ENCODE peak calls at places on chromosomes 11 and 22, in five cellular contexts. T, E, C, X and G are unnamed samples.

GRCh38 chr11:59174664-59175033 is 2.7 kb downstream of the DTX4 start:
- DNase-seq in T (no peak), E (no peak), C (peak), X (no peak), G (no peak)

GRCh38 chr11:70470127-70470526 is 71.8 kb downstream of the CTTN start:
- DNase-seq in T (peak), E (no peak), C (no peak), X (no peak), G (no peak)

GRCh38 chr11:74926304-74927030 is 22.4 kb downstream of the XRRA1 start:
- DNase-seq in T (peak), E (no peak), C (no peak), X (no peak), G (no peak)

GRCh38 chr22:37249946-37250345 is 5.9 kb upstream of the RAC2 start:
- DNase-seq in T (no peak), E (no peak), C (no peak), X (no peak), G (no peak)

GRCh38 chr22:30459206-30460052 is 12.4 kb downstream of the SEC14L3 start:
- DNase-seq in T (peak), E (no peak), C (no peak), X (no peak), G (peak)

GRCh38 chr11:82775736-82776346 is 42.2 kb upstream of the FAM181B start:
- DNase-seq in T (peak), E (peak), C (peak), X (no peak), G (peak)

GRCh38 chr22:47759909-47760308 is 997.5 kb downstream of the TBC1D22A start:
- DNase-seq in T (no peak), E (no peak), C (no peak), X (no peak), G (no peak)

GRCh38 chr11:20162824-20163777 is 2.8 kb upstream of the DBX1 start:
- DNase-seq in T (peak), E (no peak), C (no peak), X (no peak), G (peak)

GRCh38 chr11:88383446-88383845 is 45.9 kb upstream of the CTSC start:
- DNase-seq in T (no peak), E (no peak), C (no peak), X (no peak), G (no peak)

GRCh38 chr11:88384004-88384677 is 46.6 kb upstream of the CTSC start:
- DNase-seq in T (peak), E (no peak), C (no peak), X (no peak), G (no peak)

GRCh38 chr11:88390254-88390653 is 52.7 kb upstream of the CTSC start:
- DNase-seq in T (no peak), E (no peak), C (no peak), X (no peak), G (no peak)

GRCh38 chr11:88384678-88385015 is 47.1 kb upstream of the CTSC start:
- DNase-seq in T (peak), E (no peak), C (no peak), X (no peak), G (no peak)
- TF ChIP-seq CTCF in T (no peak), E (no peak), C (no peak), X (no peak), G (no peak)

GRCh38 chr11:8914661-8915018 is 3.7 kb downstream of the AKIP1 start:
- DNase-seq in T (no peak), E (no peak), C (no peak), X (no peak), G (no peak)
- TF ChIP-seq CTCF in T (no peak), E (peak), C (no peak), X (no peak), G (no peak)

GRCh38 chr22:24101966-24102365 is 79.3 kb upstream of the SUSD2 start:
- DNase-seq in T (no peak), E (no peak), C (no peak), X (no peak), G (no peak)
- TF ChIP-seq CTCF in T (no peak), E (no peak), C (no peak), X (no peak), G (no peak)

GRCh38 chr11:115912484-115912945 is 408.3 kb upstream of the CADM1 start:
- DNase-seq in T (peak), E (no peak), C (no peak), X (no peak), G (no peak)
- TF ChIP-seq CTCF in T (peak), E (peak), C (peak), X (peak), G (peak)